ENCODE peak calls at places on chromosomes 6 and 20, in four cellular contexts. One of them, this sample, is unnamed.

GRCh38 chr6:149484733-149485700 is at the start of gene ZC3H12D:
- DNase-seq in type B pancreatic cell: no peak
- DNase-seq in GM12891: no peak
- DNase-seq in caudate nucleus: no peak
- DNase-seq in this sample: no peak

GRCh38 chr6:42692151-42692911 is 30.1 kb downstream of the PRPH2 start:
- DNase-seq in caudate nucleus: no peak
- DNase-seq in type B pancreatic cell: no peak
- DNase-seq in GM12891: no peak
- DNase-seq in this sample: no peak

GRCh38 chr20:34634392-34634791 is 42.5 kb downstream of the PIGU start:
- DNase-seq in caudate nucleus: no peak
- DNase-seq in type B pancreatic cell: no peak
- DNase-seq in GM12891: no peak
- DNase-seq in this sample: no peak

GRCh38 chr20:53917145-53918009 is 153.0 kb downstream of the BCAS1 start:
- DNase-seq in type B pancreatic cell: no peak
- DNase-seq in GM12891: no peak
- DNase-seq in caudate nucleus: no peak
- DNase-seq in this sample: no peak

GRCh38 chr20:23419995-23420901 is 1.0 kb downstream of the NAPB start:
- DNase-seq in type B pancreatic cell: no peak
- DNase-seq in GM12891: peak
- DNase-seq in caudate nucleus: no peak
- DNase-seq in this sample: peak

GRCh38 chr6:1381397-1382330 is 7.7 kb upstream of the FOXF2 start:
- DNase-seq in caudate nucleus: no peak
- DNase-seq in GM12891: no peak
- DNase-seq in type B pancreatic cell: peak
- DNase-seq in this sample: no peak

GRCh38 chr6:14934011-14934410 is 311.9 kb upstream of the JARID2 start:
- DNase-seq in type B pancreatic cell: no peak
- DNase-seq in GM12891: no peak
- DNase-seq in caudate nucleus: no peak
- DNase-seq in this sample: no peak

GRCh38 chr6:122482750-122483080 is 11.1 kb upstream of the SERINC1 start:
- DNase-seq in GM12891: no peak
- DNase-seq in type B pancreatic cell: no peak
- DNase-seq in caudate nucleus: no peak
- DNase-seq in this sample: no peak

GRCh38 chr6:37141291-37142046 is 28.5 kb upstream of the PIM1 start:
- DNase-seq in caudate nucleus: no peak
- DNase-seq in type B pancreatic cell: no peak
- DNase-seq in GM12891: no peak
- DNase-seq in this sample: no peak

GRCh38 chr6:41257369-41258195 is 28.9 kb downstream of the TREM1 start:
- DNase-seq in GM12891: no peak
- DNase-seq in caudate nucleus: no peak
- DNase-seq in type B pancreatic cell: no peak
- DNase-seq in this sample: no peak

GRCh38 chr6:119506631-119507174 is 157.1 kb upstream of the MAN1A1 start:
- DNase-seq in type B pancreatic cell: no peak
- DNase-seq in GM12891: no peak
- DNase-seq in caudate nucleus: no peak
- DNase-seq in this sample: no peak